ENCODE peak calls at places on chromosomes 3 and 15, in five cellular contexts. P is lower lobe of right lung, L is neural crest cell, U is astrocyte of the cerebellum, S is MCF 10A. B is an unnamed sample.

GRCh38 chr15:70714575-70714974 is 48.8 kb downstream of the UACA start:
- DNase-seq in P (no peak), L (no peak), U (no peak), S (peak), B (no peak)

GRCh38 chr3:111373861-111374260 is 168.1 kb upstream of the CD96 start:
- DNase-seq in P (no peak), L (no peak), U (no peak), S (no peak), B (no peak)

GRCh38 chr3:164416491-164417222 is 661.6 kb downstream of the SI start:
- DNase-seq in P (no peak), L (no peak), U (peak), S (no peak), B (no peak)

GRCh38 chr3:65412591-65412990 is 626.1 kb downstream of the MAGI1 start:
- DNase-seq in P (no peak), L (no peak), U (no peak), S (peak), B (no peak)

GRCh38 chr3:179446501-179446900 is 4.8 kb downstream of the GNB4 start:
- DNase-seq in P (no peak), L (no peak), U (no peak), S (peak), B (no peak)

GRCh38 chr15:90839187-90840071 is 29.0 kb upstream of the FURIN start:
- DNase-seq in P (peak), L (peak), U (peak), S (peak), B (no peak)

GRCh38 chr3:66153961-66154923 is 66.6 kb upstream of the SLC25A26 start:
- DNase-seq in P (no peak), L (no peak), U (no peak), S (no peak), B (peak)

GRCh38 chr3:136149569-136150136 is 46.5 kb downstream of the MSL2 start:
- DNase-seq in P (no peak), L (no peak), U (no peak), S (peak), B (no peak)

GRCh38 chr15:80669599-80670273 is 25.4 kb upstream of the ABHD17C start:
- DNase-seq in P (no peak), L (no peak), U (no peak), S (no peak), B (no peak)

GRCh38 chr15:80892414-80892813 is 97.2 kb downstream of the MESD start:
- DNase-seq in P (no peak), L (no peak), U (no peak), S (no peak), B (no peak)

GRCh38 chr15:98232761-98233160 is 272.3 kb downstream of the ARRDC4 start:
- DNase-seq in P (no peak), L (no peak), U (no peak), S (no peak), B (no peak)

GRCh38 chr15:59999558-60000112 is 4.5 kb upstream of the FOXB1 start:
- DNase-seq in P (no peak), L (no peak), U (no peak), S (no peak), B (no peak)

GRCh38 chr3:98371853-98372252 is 18.2 kb downstream of the OR5K4 start:
- DNase-seq in P (no peak), L (no peak), U (no peak), S (no peak), B (no peak)

GRCh38 chr3:110126065-110126464 is 788.7 kb upstream of the DPPA4 start:
- DNase-seq in P (peak), L (no peak), U (no peak), S (no peak), B (no peak)

GRCh38 chr3:109803274-109803673 is 465.9 kb upstream of the DPPA4 start:
- DNase-seq in P (no peak), L (no peak), U (no peak), S (peak), B (peak)

GRCh38 chr3:117745516-117745915 is 1035.9 kb downstream of the TUSC7 start:
- DNase-seq in P (no peak), L (no peak), U (no peak), S (no peak), B (no peak)

GRCh38 chr3:127628788-127629456 is at the start of gene PODXL2:
- DNase-seq in P (peak), L (peak), U (no peak), S (peak), B (peak)

GRCh38 chr3:132254076-132254755 is 63.0 kb upstream of the ACP3 start:
- DNase-seq in P (no peak), L (no peak), U (peak), S (no peak), B (no peak)

GRCh38 chr3:52350436-52350835 is 34.3 kb downstream of the DNAH1 start:
- DNase-seq in P (peak), L (no peak), U (no peak), S (no peak), B (no peak)

GRCh38 chr15:33243869-33244268 is 49.4 kb upstream of the FMN1 start:
- DNase-seq in P (no peak), L (no peak), U (no peak), S (peak), B (no peak)

GRCh38 chr3:36679384-36680200 is 84.8 kb downstream of the DCLK3 start:
- DNase-seq in P (no peak), L (no peak), U (no peak), S (peak), B (no peak)

GRCh38 chr3:48222616-48223513 is at the start of gene CAMP:
- DNase-seq in P (peak), L (no peak), U (no peak), S (peak), B (peak)

DNA sequence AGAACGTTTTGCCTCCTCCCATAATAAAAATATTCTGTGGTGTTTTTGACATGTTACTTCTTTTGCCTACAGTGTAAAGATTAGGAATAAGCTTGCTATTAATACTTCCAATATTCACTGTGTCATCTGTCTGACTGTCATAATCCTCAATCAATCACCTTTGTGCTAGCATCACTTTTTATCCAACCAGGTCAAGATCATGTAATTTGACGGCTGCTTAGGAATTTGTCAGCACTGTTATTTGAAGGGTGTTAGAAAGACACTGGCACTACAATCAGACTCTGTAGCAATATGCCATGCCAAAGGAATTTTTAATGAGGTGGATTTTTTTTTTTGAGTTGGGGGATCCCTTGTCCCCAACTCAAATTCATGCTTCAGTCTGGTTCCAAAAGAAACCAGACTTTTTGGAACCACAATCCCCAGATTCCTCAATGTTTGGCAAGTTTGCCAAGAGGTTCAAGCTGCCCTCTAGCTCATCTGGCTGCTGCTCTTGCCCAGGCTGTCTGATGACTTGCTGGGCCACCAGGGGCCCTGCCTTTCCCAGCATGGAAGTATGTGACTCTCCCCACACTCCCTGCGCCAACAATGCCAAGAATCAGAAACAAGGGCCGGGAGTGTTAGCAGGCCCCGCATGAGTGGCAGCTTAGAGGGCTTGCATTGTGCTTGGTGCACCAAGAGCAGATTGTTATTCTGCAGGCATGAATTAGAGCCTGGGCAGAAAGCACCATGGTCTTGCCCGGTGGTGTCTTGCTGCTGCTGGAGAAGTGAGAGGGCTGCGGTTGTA is 58.6 kb upstream of the TSC22D2 start:
- DNase-seq in P (peak), L (no peak), U (peak), S (no peak), B (no peak)
- TF ChIP-seq CTCF in P (no peak), L (no peak), U (no peak), S (no peak), B (no peak)

DNA sequence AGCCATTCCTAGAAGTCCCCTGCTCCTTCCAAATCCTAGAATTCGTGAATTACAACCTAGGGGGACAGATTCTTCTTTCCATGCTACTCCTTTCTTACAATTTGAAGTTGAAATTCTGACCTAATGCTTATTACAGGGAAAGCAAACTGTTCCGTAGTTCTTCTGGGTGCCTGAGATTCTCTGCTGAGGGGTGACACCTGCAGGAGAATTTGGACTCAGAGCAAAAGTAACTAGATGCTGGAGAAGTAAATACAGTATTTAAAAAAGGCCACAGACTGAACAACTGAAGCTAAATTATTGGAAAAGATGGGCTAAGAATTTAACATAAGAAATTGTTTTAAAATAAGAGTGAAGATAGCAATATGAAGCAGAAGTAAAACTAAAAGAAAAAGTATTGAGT is 37.9 kb downstream of the ACAD9 start:
- DNase-seq in P (no peak), L (no peak), U (no peak), S (no peak), B (peak)
- TF ChIP-seq CTCF in P (peak), L (no peak), U (peak), S (no peak), B (no peak)

DNA sequence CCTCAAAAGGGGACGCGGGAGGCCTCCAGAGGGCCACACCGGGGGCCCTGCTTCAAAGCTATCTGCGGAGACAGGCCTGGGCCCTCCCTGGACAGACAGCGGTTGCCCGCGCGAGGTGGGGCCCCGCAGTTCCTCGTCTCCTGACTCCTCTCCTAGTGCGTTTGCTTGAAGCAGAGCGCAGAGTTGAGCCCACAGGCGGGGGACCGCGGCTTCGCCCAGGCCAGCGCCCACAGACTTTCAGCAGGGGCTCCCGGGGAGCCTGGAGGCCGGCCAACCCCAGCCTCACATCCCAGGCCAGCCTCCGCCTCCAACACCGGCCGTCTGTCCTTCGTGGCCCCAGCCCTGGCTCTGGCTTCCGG is 540 bp upstream of the ADAMTS7 start:
- DNase-seq in P (peak), L (no peak), U (no peak), S (no peak), B (peak)
- TF ChIP-seq CTCF in P (no peak), L (no peak), U (no peak), S (no peak), B (no peak)

DNA sequence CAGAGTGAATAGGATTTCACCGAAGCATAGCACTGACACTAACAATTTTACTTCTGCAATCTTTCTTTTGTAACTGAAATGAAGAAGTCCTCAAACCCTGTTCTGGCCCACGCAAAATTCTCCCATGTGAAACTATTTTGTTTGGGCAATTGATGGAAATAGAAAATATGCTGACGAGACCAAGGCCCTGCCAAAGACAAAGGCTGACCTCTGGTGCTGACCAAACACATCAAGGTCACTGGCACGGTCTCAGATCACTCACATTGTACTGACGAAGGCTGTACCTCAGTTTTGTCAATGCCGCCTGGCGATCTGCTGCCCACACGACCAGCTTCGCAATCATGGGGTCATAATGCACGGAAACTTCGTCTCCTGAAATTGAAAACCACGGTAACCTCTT is 58.4 kb upstream of the DCUN1D1 start:
- DNase-seq in P (no peak), L (no peak), U (no peak), S (no peak), B (peak)
- TF ChIP-seq CTCF in P (no peak), L (no peak), U (no peak), S (no peak), B (no peak)